ENCODE peak calls at places on chromosomes 2 and 18, in ten cellular contexts. Y, X, M, B, E, O, A, Q, H and N are unnamed samples.

GRCh38 chr18:58586886-58587285 is 42.0 kb downstream of the ALPK2 start:
- DNase-seq in E (no peak), X (no peak), B (no peak), A (no peak), M (no peak), Q (no peak), Y (no peak), H (no peak), O (no peak), N (no peak)

GRCh38 chr2:226431301-226431955 is 368.2 kb downstream of the IRS1 start:
- DNase-seq in B (no peak), H (no peak), Y (no peak), O (peak), M (peak), Q (no peak), X (no peak), A (peak), E (peak), N (no peak)

GRCh38 chr18:44309185-44309584 is 371.5 kb upstream of the SETBP1 start:
- DNase-seq in X (no peak), A (peak), Y (no peak), H (no peak), O (peak), B (no peak), E (no peak), M (peak), Q (no peak), N (no peak)

GRCh38 chr2:128732976-128733431 is 414.3 kb upstream of the HS6ST1 start:
- DNase-seq in E (peak), M (peak), A (peak), B (peak), H (no peak), Q (no peak), X (no peak), O (peak), Y (no peak), N (no peak)

GRCh38 chr18:40415224-40415791 is 1539.7 kb upstream of the PIK3C3 start:
- DNase-seq in X (no peak), Y (no peak), Q (no peak), A (no peak), B (no peak), O (no peak), E (no peak), H (no peak), M (no peak), N (no peak)

GRCh38 chr18:46721331-46721730 is 35.5 kb downstream of the ST8SIA5 start:
- DNase-seq in Y (no peak), E (no peak), H (no peak), M (no peak), O (no peak), A (no peak), X (no peak), Q (no peak), B (no peak), N (no peak)

GRCh38 chr2:205946226-205946625 is 139.7 kb downstream of the INO80D start:
- DNase-seq in E (no peak), H (no peak), M (no peak), Q (no peak), X (no peak), B (no peak), Y (no peak), A (no peak), O (no peak), N (no peak)

GRCh38 chr18:22412502-22412901 is 5.2 kb downstream of the CTAGE1 start:
- DNase-seq in E (no peak), X (no peak), Y (no peak), O (peak), H (no peak), B (no peak), M (peak), Q (no peak), A (peak), N (peak)

GRCh38 chr2:229081411-229081810 is 189.7 kb downstream of the PID1 start:
- DNase-seq in B (no peak), O (peak), M (no peak), Q (no peak), Y (no peak), H (no peak), E (no peak), X (no peak), A (peak), N (no peak)

DNA sequence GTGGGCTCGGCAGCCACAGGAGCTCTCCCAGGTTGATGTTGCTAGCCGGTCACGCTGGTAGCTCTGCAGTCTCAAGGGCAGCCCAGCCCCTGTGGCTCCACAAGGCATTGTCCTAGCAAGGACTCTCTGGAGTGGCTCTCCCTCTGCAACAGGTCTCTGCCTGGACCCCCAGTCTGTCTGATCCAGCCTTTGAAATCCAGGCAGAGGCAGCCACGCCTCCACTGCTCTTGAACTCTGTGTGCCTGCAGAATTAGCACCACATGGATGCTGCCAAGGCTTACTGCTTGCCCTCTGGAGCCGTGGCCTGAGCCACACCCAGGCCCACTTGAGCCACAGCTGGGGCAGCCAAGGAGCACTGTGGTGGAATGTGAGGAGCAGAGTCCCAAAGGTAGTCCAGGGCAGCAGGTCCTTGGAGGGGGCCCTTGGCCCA is 43.0 kb upstream of the FAHD2A start:
- DNase-seq in M (no peak), O (no peak), Q (peak), Y (no peak), E (no peak), H (no peak), X (peak), A (no peak), B (peak), N (no peak)
- H3K4me3 ChIP-seq in M (no peak), O (no peak), Q (no peak), Y (no peak), E (no peak), H (no peak), X (no peak), A (no peak), B (no peak), N (no peak)

GRCh38 chr2:5803547-5803946 is 111.4 kb downstream of the SOX11 start:
- DNase-seq in M (no peak), A (peak), H (no peak), E (peak), B (no peak), Y (no peak), X (no peak), O (no peak), Q (no peak), N (peak)
- TF ChIP-seq CTCF in M (no peak), A (no peak), H (no peak), E (no peak), B (no peak), Y (no peak), X (no peak), O (no peak), Q (no peak), N (no peak)

DNA sequence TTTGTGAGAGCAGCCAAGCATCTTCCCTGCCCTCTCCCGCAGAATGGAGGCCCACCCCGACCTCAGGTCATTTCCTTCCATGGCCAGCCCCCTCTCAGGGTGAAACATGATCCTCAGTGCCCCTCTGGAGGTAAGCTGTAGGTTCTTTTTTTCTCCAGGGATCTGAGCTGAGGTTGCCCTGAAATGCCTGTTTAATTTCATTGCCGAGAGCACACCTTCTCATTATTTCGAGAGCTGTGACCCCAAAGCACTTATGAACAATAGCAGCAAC is 122.6 kb upstream of the LGALSL start:
- DNase-seq in O (no peak), Q (no peak), X (no peak), A (no peak), B (peak), M (no peak), E (no peak), H (no peak), Y (no peak), N (no peak)
- H3K4me3 ChIP-seq in O (no peak), Q (no peak), X (peak), A (no peak), B (no peak), M (no peak), E (no peak), H (no peak), Y (no peak), N (no peak)

GRCh38 chr2:166126014-166126639 is 1.7 kb downstream of the SCN1A start:
- DNase-seq in Y (no peak), Q (no peak), E (no peak), O (peak), H (no peak), A (peak), X (no peak), M (peak), B (no peak), N (no peak)

GRCh38 chr2:166133653-166134052 is 5.8 kb upstream of the SCN1A start:
- DNase-seq in A (no peak), Q (no peak), X (no peak), M (no peak), H (no peak), B (no peak), O (no peak), Y (no peak), E (no peak), N (no peak)

GRCh38 chr2:166125557-166125956 is 2.3 kb downstream of the SCN1A start:
- DNase-seq in M (no peak), Y (no peak), X (no peak), O (no peak), A (no peak), E (no peak), B (no peak), H (no peak), Q (no peak), N (no peak)

GRCh38 chr2:166127217-166128155 is at the start of gene SCN1A:
- DNase-seq in O (peak), Y (no peak), X (no peak), B (no peak), Q (no peak), A (peak), M (peak), E (peak), H (no peak), N (peak)

GRCh38 chr2:166128156-166128505 is 311 bp upstream of the SCN1A start:
- DNase-seq in M (no peak), A (no peak), X (no peak), O (no peak), Y (no peak), Q (no peak), E (no peak), B (no peak), H (no peak), N (no peak)
- TF ChIP-seq CTCF in M (no peak), A (no peak), X (no peak), O (no peak), Y (no peak), Q (no peak), E (no peak), B (no peak), H (no peak), N (no peak)

GRCh38 chr2:25524507-25524906 is 148.9 kb downstream of the DTNB start:
- DNase-seq in O (no peak), H (no peak), X (no peak), E (no peak), Y (no peak), M (no peak), A (no peak), Q (no peak), B (no peak), N (no peak)

GRCh38 chr2:25521126-25521525 is 152.3 kb downstream of the DTNB start:
- DNase-seq in Q (no peak), M (no peak), O (peak), X (no peak), A (no peak), B (no peak), Y (no peak), E (no peak), H (no peak), N (no peak)

GRCh38 chr2:25517701-25518100 is 155.7 kb downstream of the DTNB start:
- DNase-seq in Y (no peak), M (no peak), X (no peak), B (no peak), O (no peak), H (no peak), Q (no peak), A (no peak), E (no peak), N (no peak)

GRCh38 chr2:25523060-25523459 is 150.3 kb downstream of the DTNB start:
- DNase-seq in X (no peak), Y (no peak), A (no peak), H (no peak), B (no peak), O (no peak), M (no peak), E (no peak), Q (no peak), N (no peak)

DNA sequence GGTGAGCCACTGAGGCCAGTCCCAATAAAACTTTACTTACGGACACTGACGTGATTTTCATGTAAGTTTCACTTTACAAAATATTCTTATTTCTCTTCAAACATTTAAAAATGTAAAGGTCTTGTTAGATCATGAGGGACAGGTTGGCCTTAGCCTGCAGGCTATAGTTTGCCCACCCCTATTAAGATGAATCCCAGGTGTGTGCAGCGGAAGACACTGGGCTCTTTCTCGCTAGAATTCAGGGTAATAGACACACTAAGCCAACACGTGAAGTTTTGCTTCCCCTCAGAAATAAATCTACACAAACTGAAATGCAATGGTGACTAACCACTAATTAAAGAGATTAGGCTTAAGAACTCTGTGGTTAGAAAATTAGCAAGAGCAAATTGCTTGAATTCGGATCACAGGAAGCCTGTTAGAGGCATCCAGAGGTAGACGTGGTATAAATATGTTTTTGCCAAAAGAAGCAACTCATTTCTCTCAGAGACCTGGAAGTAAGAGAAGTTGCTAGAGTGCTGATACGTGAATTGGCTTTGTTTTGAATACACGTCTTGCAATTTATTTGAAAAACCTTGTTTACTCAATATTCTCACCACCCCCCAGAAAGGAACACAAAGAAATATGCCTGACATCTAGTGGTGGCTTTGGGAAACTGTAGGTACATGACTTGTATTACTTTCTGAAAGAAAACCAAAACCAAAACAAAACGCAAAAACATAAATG is 151.6 kb downstream of the DTNB start:
- DNase-seq in O (peak), H (peak), M (peak), A (peak), Y (no peak), B (no peak), X (no peak), E (peak), Q (no peak), N (peak)
- H3K4me3 ChIP-seq in O (peak), H (no peak), M (no peak), A (peak), Y (no peak), B (no peak), X (peak), E (peak), Q (peak), N (peak)

GRCh38 chr2:105977212-105977611 is 216.9 kb downstream of the UXS1 start:
- DNase-seq in E (no peak), Y (peak), O (peak), X (no peak), Q (no peak), H (no peak), B (no peak), A (peak), M (peak), N (peak)
- TF ChIP-seq CTCF in E (no peak), Y (no peak), O (no peak), X (no peak), Q (no peak), H (no peak), B (no peak), A (no peak), M (no peak), N (no peak)

GRCh38 chr2:72147303-72147970 is at the start of gene CYP26B1:
- DNase-seq in M (peak), Y (peak), X (peak), H (peak), A (no peak), O (no peak), E (peak), Q (peak), B (peak), N (no peak)
- H3K4me3 ChIP-seq in M (peak), Y (peak), X (peak), H (no peak), A (peak), O (peak), E (peak), Q (peak), B (peak), N (peak)

GRCh38 chr2:165558832-165559231 is 89.3 kb downstream of the CSRNP3 start:
- DNase-seq in M (no peak), E (no peak), H (no peak), B (no peak), O (peak), Q (no peak), X (no peak), Y (no peak), A (no peak), N (no peak)

GRCh38 chr2:165562235-165562634 is 92.7 kb downstream of the CSRNP3 start:
- DNase-seq in B (no peak), O (no peak), A (no peak), X (no peak), Y (no peak), Q (no peak), E (no peak), M (peak), H (no peak), N (no peak)

GRCh38 chr2:165560377-165560988 is 91.0 kb downstream of the CSRNP3 start:
- DNase-seq in E (no peak), M (no peak), X (no peak), Q (no peak), O (no peak), H (no peak), Y (no peak), B (no peak), A (no peak), N (peak)

GRCh38 chr2:165568361-165568760 is 98.9 kb downstream of the CSRNP3 start:
- DNase-seq in H (no peak), M (no peak), Y (no peak), X (no peak), B (no peak), O (no peak), A (no peak), E (no peak), Q (no peak), N (no peak)

DNA sequence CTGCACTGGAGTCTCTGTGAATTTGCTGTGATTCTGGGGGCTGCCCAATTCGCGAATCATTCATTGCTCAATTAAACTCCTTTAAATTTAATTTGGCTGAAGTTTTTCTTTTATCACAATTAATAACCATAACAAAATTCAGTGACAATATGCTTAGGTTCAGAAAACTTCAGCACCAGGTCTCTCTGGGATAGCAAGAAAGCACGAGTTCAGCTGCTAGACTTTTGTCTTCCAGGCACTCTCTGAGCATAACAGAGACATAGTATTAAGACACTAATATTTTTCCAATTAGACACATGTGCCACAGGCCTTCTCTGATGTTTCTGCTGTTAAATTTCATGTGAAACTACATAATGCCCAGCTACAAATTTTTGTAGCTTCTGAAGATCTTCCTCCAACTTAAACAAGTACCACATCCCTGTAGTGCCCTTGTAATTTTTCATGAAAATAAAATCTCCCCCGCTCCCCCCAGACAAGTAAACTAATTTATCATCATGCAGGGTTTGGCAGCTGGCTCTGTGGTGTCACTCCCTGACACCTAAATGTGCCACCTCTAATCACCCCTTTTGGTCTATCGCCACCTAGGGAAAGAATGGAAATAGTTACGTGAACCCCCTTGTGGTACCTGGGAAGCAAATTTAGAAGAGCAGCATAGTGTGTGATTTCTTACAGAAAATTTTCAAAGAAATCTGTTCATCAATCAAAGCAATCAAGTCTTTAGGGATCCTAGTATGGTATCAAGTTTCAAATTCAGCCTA is 94.1 kb downstream of the CSRNP3 start:
- DNase-seq in Y (no peak), A (no peak), E (peak), X (no peak), Q (no peak), B (no peak), M (no peak), O (no peak), H (no peak), N (no peak)
- TF ChIP-seq CTCF in Y (peak), A (no peak), E (peak), X (no peak), Q (no peak), B (no peak), M (peak), O (peak), H (no peak), N (peak)